ENCODE peak calls at places on chromosomes 5 and 9, in four cellular contexts. X, C, W and E are unnamed samples.

GRCh38 chr5:154157483-154158378 is 32.8 kb upstream of the GALNT10 start:
- DNase-seq in X (no peak), C (no peak), W (peak; percentile 44), E (no peak)

GRCh38 chr9:13163287-13163686 is 116.2 kb downstream of the MPDZ start:
- DNase-seq in X (no peak), C (no peak), W (no peak), E (no peak)

GRCh38 chr5:127410906-127411780 is 106.3 kb upstream of the PRRC1 start:
- DNase-seq in X (no peak), C (no peak), W (no peak), E (peak; percentile 51)

GRCh38 chr9:4604678-4605095 is 57.4 kb upstream of the PLPP6 start:
- DNase-seq in X (peak; percentile 30), C (peak; percentile 75), W (peak; percentile 42), E (peak; percentile 50)

GRCh38 chr5:39755986-39756385 is 331.2 kb upstream of the DAB2 start:
- DNase-seq in X (no peak), C (no peak), W (peak; percentile 16), E (no peak)

GRCh38 chr5:127922603-127923002 is 161.0 kb upstream of the SLC12A2 start:
- DNase-seq in X (no peak), C (no peak), W (no peak), E (no peak)

GRCh38 chr5:55159763-55160492 is at the start of gene GPX8:
- DNase-seq in X (peak; percentile 72), C (peak; percentile 32), W (peak; percentile 45), E (no peak)

GRCh38 chr9:136307215-136307750 is 3.4 kb upstream of the CCDC187 start:
- DNase-seq in X (no peak), C (no peak), W (no peak), E (no peak)

GRCh38 chr5:129410488-129410887 is 49.6 kb upstream of the ADAMTS19 start:
- DNase-seq in X (no peak), C (no peak), W (no peak), E (no peak)

GRCh38 chr5:111353035-111353434 is 128.9 kb downstream of the CAMK4 start:
- DNase-seq in X (no peak), C (no peak), W (no peak), E (no peak)

GRCh38 chr9:36382484-36382883 is 17.6 kb downstream of the RNF38 start:
- DNase-seq in X (no peak), C (no peak), W (no peak), E (no peak)

GRCh38 chr9:86282979-86283535 is 719 bp upstream of the ISCA1 start:
- DNase-seq in X (peak; percentile 15), C (no peak), W (peak; percentile 31), E (no peak)

GRCh38 chr5:156913719-156914370 is 49.2 kb downstream of the TIMD4 start:
- DNase-seq in X (no peak), C (no peak), W (no peak), E (peak; percentile 68)

GRCh38 chr9:114098021-114098659 is 952 bp downstream of the KIF12 start:
- DNase-seq in X (peak; percentile 81), C (no peak), W (peak; percentile 71), E (no peak)
- TF ChIP-seq TARDBP in X (no peak), C (no peak), W (no peak), E (no peak)

DNA sequence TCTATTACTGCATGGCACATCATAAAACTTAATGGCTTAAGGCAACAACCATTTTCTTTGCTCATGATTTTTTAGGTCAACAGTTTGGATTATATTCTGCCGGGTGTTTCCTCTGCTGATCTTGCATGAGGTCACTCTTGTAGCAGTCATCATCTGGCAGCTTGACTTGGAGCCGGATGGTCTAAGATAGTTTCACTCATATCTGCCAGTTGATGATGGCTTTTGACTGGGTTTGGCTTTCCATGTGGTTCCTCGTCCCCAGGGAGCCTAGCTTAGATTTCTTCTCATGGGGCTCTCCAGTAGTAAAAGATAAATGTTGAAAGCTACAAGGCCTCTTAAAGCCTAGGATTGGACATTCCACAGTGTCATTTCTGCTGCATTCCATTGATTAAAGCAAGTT is 27.4 kb downstream of the LNPEP start:
- DNase-seq in X (peak; percentile 43), C (no peak), W (peak; percentile 71), E (peak; percentile 33)
- TF ChIP-seq TARDBP in X (no peak), C (no peak), W (no peak), E (no peak)

GRCh38 chr5:65141487-65141886 is 340.2 kb downstream of the ADAMTS6 start:
- DNase-seq in X (no peak), C (no peak), W (no peak), E (no peak)
- TF ChIP-seq TARDBP in X (no peak), C (no peak), W (no peak), E (no peak)

GRCh38 chr9:134624119-134624826 is 17.3 kb upstream of the COL5A1 start:
- DNase-seq in X (no peak), C (no peak), W (no peak), E (no peak)
- TF ChIP-seq TARDBP in X (no peak), C (no peak), W (no peak), E (no peak)

GRCh38 chr5:57111993-57112392 is 61.9 kb upstream of the GPBP1 start:
- DNase-seq in X (no peak), C (peak; percentile 83), W (no peak), E (no peak)

GRCh38 chr5:57113486-57113885 is 60.4 kb upstream of the GPBP1 start:
- DNase-seq in X (no peak), C (no peak), W (no peak), E (no peak)

GRCh38 chr5:57117601-57118000 is 56.3 kb upstream of the GPBP1 start:
- DNase-seq in X (no peak), C (no peak), W (no peak), E (peak; percentile 7)
- TF ChIP-seq TARDBP in X (no peak), C (no peak), W (no peak), E (no peak)

GRCh38 chr9:38027714-38028113 is 41.3 kb downstream of the SHB start:
- DNase-seq in X (no peak), C (no peak), W (no peak), E (no peak)
- TF ChIP-seq TARDBP in X (no peak), C (no peak), W (no peak), E (no peak)